ENCODE peak calls at places on chromosomes 11 and 22, in ten cellular contexts. One of them, this sample, is unnamed.

GRCh38 chr11:24496371-24496727 is 504 bp upstream of the LUZP2 start:
- DNase-seq in HFF-Myc: no peak
- DNase-seq in CD8-positive, alpha-beta T cell: no peak
- DNase-seq in spleen: no peak
- DNase-seq in sigmoid colon: no peak
- DNase-seq in astrocyte of the spinal cord: peak; percentile 22
- DNase-seq in tibial artery: no peak
- DNase-seq in neural progenitor cell: no peak
- DNase-seq in heart left ventricle: no peak
- DNase-seq in progenitor cell of endocrine pancreas: no peak
- DNase-seq in this sample: no peak

GRCh38 chr11:132278801-132279574 is 908.6 kb downstream of the NTM start:
- DNase-seq in neural progenitor cell: peak; percentile 35
- DNase-seq in astrocyte of the spinal cord: peak; percentile 40
- DNase-seq in heart left ventricle: no peak
- DNase-seq in CD8-positive, alpha-beta T cell: no peak
- DNase-seq in spleen: no peak
- DNase-seq in tibial artery: no peak
- DNase-seq in progenitor cell of endocrine pancreas: no peak
- DNase-seq in HFF-Myc: peak; percentile 2
- DNase-seq in sigmoid colon: no peak
- DNase-seq in this sample: peak; percentile 59

GRCh38 chr11:117940736-117941135 is 11.5 kb upstream of the TMPRSS13 start:
- DNase-seq in progenitor cell of endocrine pancreas: no peak
- DNase-seq in neural progenitor cell: no peak
- DNase-seq in astrocyte of the spinal cord: no peak
- DNase-seq in sigmoid colon: no peak
- DNase-seq in CD8-positive, alpha-beta T cell: no peak
- DNase-seq in heart left ventricle: no peak
- DNase-seq in HFF-Myc: no peak
- DNase-seq in tibial artery: no peak
- DNase-seq in spleen: no peak
- DNase-seq in this sample: no peak

GRCh38 chr11:76096552-76096951 is 109.8 kb downstream of the WNT11 start:
- DNase-seq in CD8-positive, alpha-beta T cell: no peak
- DNase-seq in heart left ventricle: no peak
- DNase-seq in astrocyte of the spinal cord: no peak
- DNase-seq in neural progenitor cell: no peak
- DNase-seq in spleen: no peak
- DNase-seq in progenitor cell of endocrine pancreas: no peak
- DNase-seq in tibial artery: no peak
- DNase-seq in sigmoid colon: no peak
- DNase-seq in HFF-Myc: no peak
- DNase-seq in this sample: no peak

GRCh38 chr11:72072348-72072747 is 8.0 kb downstream of the NUMA1 start:
- DNase-seq in tibial artery: no peak
- DNase-seq in HFF-Myc: peak; percentile 55
- DNase-seq in heart left ventricle: no peak
- DNase-seq in neural progenitor cell: peak; percentile 21
- DNase-seq in astrocyte of the spinal cord: peak; percentile 83
- DNase-seq in progenitor cell of endocrine pancreas: no peak
- DNase-seq in sigmoid colon: no peak
- DNase-seq in spleen: no peak
- DNase-seq in CD8-positive, alpha-beta T cell: no peak
- DNase-seq in this sample: peak; percentile 60

GRCh38 chr11:76616676-76617552 is 53.6 kb downstream of the LRRC32 start:
- DNase-seq in astrocyte of the spinal cord: no peak
- DNase-seq in spleen: peak; percentile 49
- DNase-seq in HFF-Myc: no peak
- DNase-seq in heart left ventricle: no peak
- DNase-seq in progenitor cell of endocrine pancreas: no peak
- DNase-seq in sigmoid colon: peak; percentile 38
- DNase-seq in CD8-positive, alpha-beta T cell: no peak
- DNase-seq in neural progenitor cell: no peak
- DNase-seq in tibial artery: no peak
- DNase-seq in this sample: no peak

GRCh38 chr11:65663634-65664200 is 1.0 kb upstream of the RELA start:
- DNase-seq in HFF-Myc: no peak
- DNase-seq in spleen: peak; percentile 89
- DNase-seq in tibial artery: peak; percentile 77
- DNase-seq in heart left ventricle: no peak
- DNase-seq in CD8-positive, alpha-beta T cell: no peak
- DNase-seq in neural progenitor cell: peak; percentile 52
- DNase-seq in progenitor cell of endocrine pancreas: no peak
- DNase-seq in astrocyte of the spinal cord: no peak
- DNase-seq in sigmoid colon: peak; percentile 92
- DNase-seq in this sample: no peak

GRCh38 chr11:119902656-119903181 is 173.7 kb upstream of the NECTIN1 start:
- DNase-seq in progenitor cell of endocrine pancreas: no peak
- DNase-seq in tibial artery: no peak
- DNase-seq in sigmoid colon: no peak
- DNase-seq in HFF-Myc: no peak
- DNase-seq in astrocyte of the spinal cord: no peak
- DNase-seq in CD8-positive, alpha-beta T cell: no peak
- DNase-seq in neural progenitor cell: no peak
- DNase-seq in heart left ventricle: no peak
- DNase-seq in spleen: peak; percentile 1
- DNase-seq in this sample: no peak

GRCh38 chr11:83648610-83649467 is 362.7 kb upstream of the CCDC90B start:
- DNase-seq in sigmoid colon: no peak
- DNase-seq in progenitor cell of endocrine pancreas: no peak
- DNase-seq in spleen: no peak
- DNase-seq in HFF-Myc: no peak
- DNase-seq in tibial artery: no peak
- DNase-seq in CD8-positive, alpha-beta T cell: no peak
- DNase-seq in neural progenitor cell: peak; percentile 35
- DNase-seq in astrocyte of the spinal cord: no peak
- DNase-seq in heart left ventricle: no peak
- DNase-seq in this sample: no peak

GRCh38 chr22:20957118-20957690 is 9.9 kb upstream of the AIFM3 start:
- DNase-seq in CD8-positive, alpha-beta T cell: no peak
- DNase-seq in astrocyte of the spinal cord: no peak
- DNase-seq in neural progenitor cell: peak; percentile 42
- DNase-seq in HFF-Myc: no peak
- DNase-seq in tibial artery: no peak
- DNase-seq in sigmoid colon: no peak
- DNase-seq in progenitor cell of endocrine pancreas: no peak
- DNase-seq in heart left ventricle: no peak
- DNase-seq in spleen: peak; percentile 82
- DNase-seq in this sample: no peak

GRCh38 chr11:20618083-20618482 is 18.7 kb downstream of the SLC6A5 start:
- DNase-seq in CD8-positive, alpha-beta T cell: no peak
- DNase-seq in HFF-Myc: no peak
- DNase-seq in progenitor cell of endocrine pancreas: no peak
- DNase-seq in neural progenitor cell: no peak
- DNase-seq in sigmoid colon: no peak
- DNase-seq in astrocyte of the spinal cord: no peak
- DNase-seq in heart left ventricle: no peak
- DNase-seq in tibial artery: no peak
- DNase-seq in spleen: no peak
- DNase-seq in this sample: no peak

GRCh38 chr22:50475652-50476002 is 792 bp upstream of the SBF1 start:
- DNase-seq in heart left ventricle: no peak
- DNase-seq in CD8-positive, alpha-beta T cell: no peak
- DNase-seq in spleen: no peak
- DNase-seq in sigmoid colon: no peak
- DNase-seq in HFF-Myc: no peak
- DNase-seq in neural progenitor cell: no peak
- DNase-seq in progenitor cell of endocrine pancreas: no peak
- DNase-seq in astrocyte of the spinal cord: no peak
- DNase-seq in tibial artery: no peak
- DNase-seq in this sample: no peak

DNA sequence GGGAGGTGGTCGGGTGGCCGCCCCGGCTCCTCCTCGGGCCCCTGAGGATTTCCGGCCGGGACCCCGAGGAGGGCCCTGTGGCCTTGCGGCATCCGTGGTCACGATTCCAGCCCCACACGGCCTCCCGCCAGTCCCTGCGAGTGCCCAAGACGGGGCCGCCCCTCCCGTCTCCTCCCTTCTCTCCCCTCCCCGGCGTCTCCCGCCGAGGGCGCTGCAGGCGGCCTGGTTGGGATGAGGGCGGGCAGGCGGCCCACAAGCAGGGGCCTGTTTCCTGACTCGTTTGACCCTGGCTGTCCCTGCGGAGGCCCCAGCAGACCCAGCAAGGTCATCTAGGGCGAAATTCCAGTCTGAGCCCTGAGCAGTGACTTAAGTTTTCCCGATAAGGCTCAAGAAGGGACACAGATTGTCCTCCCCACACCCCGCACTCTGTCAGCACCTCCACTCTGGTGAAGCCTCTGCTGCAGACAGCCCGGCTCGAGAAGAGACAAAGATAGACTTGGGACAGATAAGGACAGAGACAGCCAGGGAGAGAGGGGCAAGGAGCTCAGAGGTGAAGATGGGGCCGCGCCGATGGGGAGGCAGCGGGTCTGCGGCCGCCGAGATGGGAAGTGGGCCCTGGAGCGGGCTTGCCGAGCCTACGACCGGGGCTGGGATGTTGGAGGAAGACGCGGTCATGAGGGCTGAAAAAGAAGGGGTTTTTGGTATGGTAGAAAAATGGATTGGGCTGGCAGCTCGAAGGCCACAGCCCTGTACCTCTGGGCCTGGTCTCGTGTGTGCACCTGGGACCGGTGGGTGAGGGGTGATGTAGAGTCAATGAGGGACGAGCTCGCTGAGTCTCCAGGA is 95.0 kb downstream of the SWAP70 start:
- DNase-seq in spleen: peak; percentile 91
- DNase-seq in heart left ventricle: peak; percentile 92
- DNase-seq in astrocyte of the spinal cord: peak; percentile 85
- DNase-seq in CD8-positive, alpha-beta T cell: peak; percentile 63
- DNase-seq in progenitor cell of endocrine pancreas: peak; percentile 52
- DNase-seq in tibial artery: peak; percentile 83
- DNase-seq in sigmoid colon: peak; percentile 89
- DNase-seq in HFF-Myc: peak; percentile 35
- DNase-seq in neural progenitor cell: peak; percentile 64
- DNase-seq in this sample: peak; percentile 77
- TF ChIP-seq CTCF in spleen: no peak
- TF ChIP-seq CTCF in heart left ventricle: no peak
- TF ChIP-seq CTCF in astrocyte of the spinal cord: peak; percentile 22
- TF ChIP-seq CTCF in CD8-positive, alpha-beta T cell: no peak
- TF ChIP-seq CTCF in progenitor cell of endocrine pancreas: no peak
- TF ChIP-seq CTCF in tibial artery: no peak
- TF ChIP-seq CTCF in sigmoid colon: no peak
- TF ChIP-seq CTCF in HFF-Myc: peak; percentile 21
- TF ChIP-seq CTCF in neural progenitor cell: no peak
- TF ChIP-seq CTCF in this sample: peak; percentile 58

GRCh38 chr11:126968915-126969314 is 31.7 kb downstream of the KIRREL3 start:
- DNase-seq in spleen: no peak
- DNase-seq in heart left ventricle: no peak
- DNase-seq in sigmoid colon: no peak
- DNase-seq in astrocyte of the spinal cord: no peak
- DNase-seq in tibial artery: no peak
- DNase-seq in CD8-positive, alpha-beta T cell: no peak
- DNase-seq in progenitor cell of endocrine pancreas: no peak
- DNase-seq in HFF-Myc: no peak
- DNase-seq in neural progenitor cell: peak; percentile 72
- DNase-seq in this sample: no peak
- TF ChIP-seq CTCF in spleen: no peak
- TF ChIP-seq CTCF in heart left ventricle: no peak
- TF ChIP-seq CTCF in sigmoid colon: no peak
- TF ChIP-seq CTCF in astrocyte of the spinal cord: no peak
- TF ChIP-seq CTCF in tibial artery: no peak
- TF ChIP-seq CTCF in CD8-positive, alpha-beta T cell: no peak
- TF ChIP-seq CTCF in progenitor cell of endocrine pancreas: peak; percentile 12
- TF ChIP-seq CTCF in HFF-Myc: no peak
- TF ChIP-seq CTCF in neural progenitor cell: peak; percentile 57
- TF ChIP-seq CTCF in this sample: no peak

GRCh38 chr11:9616042-9616640 is 42.7 kb downstream of the WEE1 start:
- DNase-seq in heart left ventricle: no peak
- DNase-seq in tibial artery: no peak
- DNase-seq in astrocyte of the spinal cord: no peak
- DNase-seq in spleen: no peak
- DNase-seq in CD8-positive, alpha-beta T cell: no peak
- DNase-seq in neural progenitor cell: no peak
- DNase-seq in sigmoid colon: no peak
- DNase-seq in progenitor cell of endocrine pancreas: no peak
- DNase-seq in HFF-Myc: no peak
- DNase-seq in this sample: peak; percentile 23
- TF ChIP-seq CTCF in heart left ventricle: no peak
- TF ChIP-seq CTCF in tibial artery: no peak
- TF ChIP-seq CTCF in astrocyte of the spinal cord: no peak
- TF ChIP-seq CTCF in spleen: no peak
- TF ChIP-seq CTCF in CD8-positive, alpha-beta T cell: no peak
- TF ChIP-seq CTCF in neural progenitor cell: no peak
- TF ChIP-seq CTCF in sigmoid colon: no peak
- TF ChIP-seq CTCF in progenitor cell of endocrine pancreas: no peak
- TF ChIP-seq CTCF in HFF-Myc: no peak
- TF ChIP-seq CTCF in this sample: no peak

GRCh38 chr11:46072172-46072964 is 48.9 kb downstream of the PHF21A start:
- DNase-seq in progenitor cell of endocrine pancreas: no peak
- DNase-seq in sigmoid colon: peak; percentile 68
- DNase-seq in heart left ventricle: no peak
- DNase-seq in spleen: no peak
- DNase-seq in astrocyte of the spinal cord: no peak
- DNase-seq in neural progenitor cell: no peak
- DNase-seq in tibial artery: no peak
- DNase-seq in CD8-positive, alpha-beta T cell: no peak
- DNase-seq in HFF-Myc: no peak
- DNase-seq in this sample: no peak

GRCh38 chr11:46079662-46080061 is 41.6 kb downstream of the PHF21A start:
- DNase-seq in HFF-Myc: no peak
- DNase-seq in sigmoid colon: no peak
- DNase-seq in spleen: no peak
- DNase-seq in neural progenitor cell: no peak
- DNase-seq in heart left ventricle: no peak
- DNase-seq in astrocyte of the spinal cord: no peak
- DNase-seq in progenitor cell of endocrine pancreas: no peak
- DNase-seq in tibial artery: no peak
- DNase-seq in CD8-positive, alpha-beta T cell: no peak
- DNase-seq in this sample: no peak

GRCh38 chr11:46073632-46074031 is 47.6 kb downstream of the PHF21A start:
- DNase-seq in CD8-positive, alpha-beta T cell: no peak
- DNase-seq in tibial artery: no peak
- DNase-seq in heart left ventricle: no peak
- DNase-seq in neural progenitor cell: no peak
- DNase-seq in sigmoid colon: no peak
- DNase-seq in astrocyte of the spinal cord: no peak
- DNase-seq in progenitor cell of endocrine pancreas: no peak
- DNase-seq in spleen: no peak
- DNase-seq in HFF-Myc: no peak
- DNase-seq in this sample: no peak

GRCh38 chr11:46075168-46075567 is 46.1 kb downstream of the PHF21A start:
- DNase-seq in progenitor cell of endocrine pancreas: no peak
- DNase-seq in HFF-Myc: peak; percentile 19
- DNase-seq in spleen: no peak
- DNase-seq in astrocyte of the spinal cord: peak; percentile 81
- DNase-seq in neural progenitor cell: no peak
- DNase-seq in sigmoid colon: no peak
- DNase-seq in CD8-positive, alpha-beta T cell: no peak
- DNase-seq in tibial artery: no peak
- DNase-seq in heart left ventricle: no peak
- DNase-seq in this sample: peak; percentile 46

DNA sequence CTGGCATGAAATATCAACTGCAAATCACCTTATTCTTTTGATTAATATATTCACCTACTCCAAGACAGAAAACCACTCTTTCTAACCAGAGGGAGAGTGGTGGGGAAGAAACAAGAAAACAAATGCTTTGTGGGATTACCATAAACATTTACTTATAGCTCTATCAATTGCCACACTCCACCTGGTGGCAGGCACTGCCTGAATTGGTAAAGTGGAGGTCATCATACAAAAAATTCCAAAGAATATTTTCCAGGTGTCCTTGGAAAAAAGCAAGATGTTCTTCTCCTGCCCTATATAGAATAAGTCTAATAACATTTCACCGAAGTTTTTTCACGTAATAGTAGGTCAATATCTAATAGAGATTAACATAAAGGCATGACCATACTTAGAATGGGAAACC is 45.3 kb downstream of the PHF21A start:
- DNase-seq in HFF-Myc: no peak
- DNase-seq in heart left ventricle: no peak
- DNase-seq in sigmoid colon: no peak
- DNase-seq in progenitor cell of endocrine pancreas: no peak
- DNase-seq in spleen: no peak
- DNase-seq in CD8-positive, alpha-beta T cell: no peak
- DNase-seq in tibial artery: no peak
- DNase-seq in astrocyte of the spinal cord: no peak
- DNase-seq in neural progenitor cell: no peak
- DNase-seq in this sample: no peak
- TF ChIP-seq CTCF in HFF-Myc: peak; percentile 8
- TF ChIP-seq CTCF in heart left ventricle: no peak
- TF ChIP-seq CTCF in sigmoid colon: no peak
- TF ChIP-seq CTCF in progenitor cell of endocrine pancreas: peak; percentile 8
- TF ChIP-seq CTCF in spleen: no peak
- TF ChIP-seq CTCF in CD8-positive, alpha-beta T cell: no peak
- TF ChIP-seq CTCF in tibial artery: no peak
- TF ChIP-seq CTCF in astrocyte of the spinal cord: peak; percentile 44
- TF ChIP-seq CTCF in neural progenitor cell: peak; percentile 12
- TF ChIP-seq CTCF in this sample: peak; percentile 62